ENCODE peak calls at places on chromosome 11, in eight cellular contexts. H is effector memory CD4-positive, alpha-beta T cell; T is BJ; P is neuronal stem cell; W is spleen; F is CD8-positive, alpha-beta memory T cell; Y is kidney epithelial cell; G is fibroblast of lung. I is an unnamed sample.
A peak's percentile ranks its signal among the peaks of the same experiment; 100 is the strongest.

GRCh38 chr11:125063429-125064043 is 431 bp downstream of the SLC37A2 start:
- DNase-seq in W (peak; percentile 76), G (no peak), F (no peak), P (peak; percentile 14), Y (no peak), T (no peak), H (no peak), I (no peak)

GRCh38 chr11:12727556-12728070 is 53.4 kb downstream of the TEAD1 start:
- DNase-seq in Y (no peak), W (no peak), P (no peak), T (peak; percentile 22), G (peak; percentile 67), F (no peak), H (no peak), I (no peak)

GRCh38 chr11:86011175-86011574 is 57.7 kb downstream of the PICALM start:
- DNase-seq in Y (no peak), T (no peak), F (no peak), P (no peak), H (no peak), W (no peak), G (no peak), I (no peak)

GRCh38 chr11:65856689-65857499 is 1.1 kb downstream of the CFL1 start:
- DNase-seq in Y (no peak), F (peak; percentile 84), T (no peak), P (peak; percentile 50), G (peak; percentile 68), H (peak; percentile 75), W (peak; percentile 97), I (no peak)

GRCh38 chr11:130769782-130770565 is 146.3 kb downstream of the SNX19 start:
- DNase-seq in T (no peak), H (no peak), G (no peak), P (no peak), W (no peak), F (no peak), Y (no peak), I (no peak)

GRCh38 chr11:12239396-12240298 is 129.3 kb downstream of the MICAL2 start:
- DNase-seq in W (no peak), P (no peak), H (no peak), G (no peak), T (no peak), Y (no peak), F (no peak), I (no peak)

GRCh38 chr11:2914475-2915195 is 14.6 kb downstream of the PHLDA2 start:
- DNase-seq in Y (no peak), G (no peak), T (no peak), W (no peak), P (no peak), H (no peak), F (no peak), I (no peak)

GRCh38 chr11:84812351-84813083 is 814.6 kb downstream of the DLG2 start:
- DNase-seq in W (no peak), P (no peak), Y (no peak), F (no peak), H (no peak), T (no peak), G (peak; percentile 8), I (no peak)

GRCh38 chr11:86488553-86488952 is 113.9 kb downstream of the CCDC81 start:
- DNase-seq in T (no peak), Y (no peak), W (no peak), G (no peak), P (no peak), H (no peak), F (no peak), I (no peak)

GRCh38 chr11:79371724-79372123 is 69.1 kb downstream of the TENM4 start:
- DNase-seq in T (no peak), F (no peak), W (no peak), G (no peak), H (no peak), Y (no peak), P (no peak), I (no peak)

GRCh38 chr11:86372586-86372985 is 2.1 kb upstream of the CCDC81 start:
- DNase-seq in F (no peak), W (no peak), Y (no peak), T (no peak), P (no peak), G (no peak), H (no peak), I (no peak)

GRCh38 chr11:34317038-34317360 is 40.8 kb downstream of the ABTB2 start:
- DNase-seq in Y (no peak), T (no peak), P (no peak), W (no peak), H (no peak), F (no peak), G (no peak), I (no peak)

GRCh38 chr11:134034496-134035381 is 34.1 kb upstream of the JAM3 start:
- DNase-seq in G (no peak), P (no peak), W (peak; percentile 74), T (no peak), Y (no peak), H (no peak), F (no peak), I (no peak)

GRCh38 chr11:13117344-13117743 is 108.2 kb downstream of the RASSF10 start:
- DNase-seq in Y (no peak), T (no peak), W (no peak), H (no peak), G (no peak), P (no peak), F (no peak), I (no peak)

GRCh38 chr11:12693075-12693473 is 18.9 kb downstream of the TEAD1 start:
- DNase-seq in Y (no peak), H (no peak), T (no peak), P (no peak), F (no peak), G (peak; percentile 68), W (no peak), I (no peak)

GRCh38 chr11:9663699-9664275 is at the start of gene SWAP70:
- DNase-seq in P (peak; percentile 80), G (peak; percentile 83), T (peak; percentile 51), W (peak; percentile 98), F (peak; percentile 75), Y (peak; percentile 35), H (peak; percentile 61), I (peak; percentile 41)

GRCh38 chr11:9669954-9670353 is 6.1 kb downstream of the SWAP70 start:
- DNase-seq in G (no peak), W (no peak), P (no peak), F (no peak), Y (no peak), T (no peak), H (no peak), I (no peak)

GRCh38 chr11:9662273-9662672 is 1.6 kb upstream of the SWAP70 start:
- DNase-seq in Y (no peak), G (no peak), F (no peak), T (no peak), W (no peak), P (no peak), H (no peak), I (no peak)

GRCh38 chr11:9664276-9665171 is 647 bp downstream of the SWAP70 start:
- DNase-seq in F (no peak), G (peak; percentile 54), H (no peak), W (peak; percentile 95), P (no peak), Y (no peak), T (no peak), I (no peak)

DNA sequence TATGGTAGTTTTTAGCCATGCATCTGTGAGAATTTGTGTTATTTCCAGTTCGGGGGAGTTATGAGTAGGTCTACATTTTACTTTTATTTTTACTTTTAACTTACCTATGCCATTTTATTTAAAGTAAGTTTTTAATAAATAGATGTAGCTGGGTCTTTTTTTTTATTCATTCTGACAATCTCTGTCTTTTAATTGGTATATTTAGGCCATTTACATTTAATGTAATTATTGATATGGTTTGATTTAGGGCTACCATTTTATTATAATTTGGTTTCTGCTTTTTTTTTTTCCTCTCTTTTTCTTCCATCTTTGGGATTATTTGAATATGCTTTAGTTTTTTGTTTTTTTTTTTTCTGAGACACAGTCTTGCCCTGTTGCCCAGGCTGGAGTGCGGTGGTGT is 1.9 kb downstream of the SWAP70 start:
- DNase-seq in P (no peak), T (no peak), H (no peak), G (no peak), W (no peak), F (no peak), Y (no peak), I (no peak)
- H3K4me3 ChIP-seq in P (peak overlapping the region; percentile 62), T (no peak overlapping the region), H (no peak overlapping the region), G (peak overlapping the region; percentile 87), W (peak overlapping the region; percentile 79), F (no peak overlapping the region), Y (no peak overlapping the region), I (no peak overlapping the region)

GRCh38 chr11:83282084-83282716 is 4.0 kb downstream of the CCDC90B start:
- DNase-seq in W (no peak), G (no peak), P (no peak), H (no peak), F (no peak), T (no peak), Y (no peak), I (no peak)
- H3K4me3 ChIP-seq in W (no peak overlapping the region), G (no peak overlapping the region), P (no peak overlapping the region), H (no peak overlapping the region), F (no peak overlapping the region), T (no peak overlapping the region), Y (no peak overlapping the region), I (no peak overlapping the region)

GRCh38 chr11:104164028-104164520 is at the start of gene PDGFD:
- DNase-seq in F (peak; percentile 31), T (no peak), G (peak; percentile 62), P (peak; percentile 78), W (peak; percentile 88), Y (peak; percentile 23), H (no peak), I (no peak)
- H3K4me3 ChIP-seq in F (peak within 1 kb of the TSS; percentile 39), T (peak within 1 kb of the TSS; percentile 59), G (peak within 1 kb of the TSS; percentile 74), P (peak within 1 kb of the TSS; percentile 80), W (peak within 1 kb of the TSS; percentile 51), Y (peak within 1 kb of the TSS; percentile 48), H (no peak within 1 kb of the TSS), I (peak within 1 kb of the TSS; percentile 59)

GRCh38 chr11:108498046-108498815 is at the start of gene POGLUT3:
- DNase-seq in P (peak; percentile 55), Y (no peak), F (peak; percentile 36), W (peak; percentile 89), T (no peak), G (peak; percentile 58), H (peak; percentile 13), I (no peak)

GRCh38 chr11:108500721-108501120 is 2.5 kb upstream of the POGLUT3 start:
- DNase-seq in H (no peak), G (no peak), P (no peak), F (no peak), T (no peak), Y (no peak), W (no peak), I (no peak)

GRCh38 chr11:108500169-108500568 is 2.0 kb upstream of the POGLUT3 start:
- DNase-seq in Y (no peak), T (no peak), W (no peak), G (no peak), P (no peak), F (no peak), H (no peak), I (no peak)

GRCh38 chr11:108497317-108498045 is 703 bp downstream of the POGLUT3 start:
- DNase-seq in H (peak; percentile 74), P (peak; percentile 78), Y (peak; percentile 93), G (peak; percentile 99), T (peak; percentile 95), F (peak; percentile 65), W (peak; percentile 87), I (peak; percentile 97)

GRCh38 chr11:108498816-108499408 is 728 bp upstream of the POGLUT3 start:
- DNase-seq in W (no peak), G (no peak), P (no peak), H (no peak), T (no peak), F (no peak), Y (no peak), I (no peak)
- H3K4me3 ChIP-seq in W (peak overlapping the region; percentile 65), G (peak overlapping the region; percentile 51), P (peak overlapping the region; percentile 55), H (peak overlapping the region; percentile 79), T (peak overlapping the region; percentile 57), F (peak overlapping the region; percentile 75), Y (peak overlapping the region; percentile 55), I (peak overlapping the region; percentile 58)